ENCODE peak calls at places on chromosomes 4 and X, in eight cellular contexts. S is GM23248; K is foreskin fibroblast; T is stimulated activated CD4-positive, alpha-beta T cell treated with anti-CD3 and anti-CD28 coated beads, Interleukin-1b, Interleukin-23, amount 100 ng/mL, for 24 hours; C is central memory CD4-positive, alpha-beta T cell; L is Ammon's horn; Z is NT2/D1; W is ELF-1. P is an unnamed sample.

GRCh38 chr4:96092151-96092705 is 252.3 kb downstream of the PDHA2 start:
- DNase-seq in L (no peak), W (no peak), K (no peak), C (no peak), Z (no peak), S (no peak), T (no peak), P (no peak)

GRCh38 chr4:175298119-175298518 is 380.0 kb downstream of the ADAM29 start:
- DNase-seq in S (peak), C (no peak), W (no peak), K (peak), T (no peak), L (no peak), Z (no peak), P (no peak)

GRCh38 chrX:121102101-121102500 is 54.7 kb downstream of the GLUD2 start:
- DNase-seq in L (no peak), W (no peak), T (no peak), C (no peak), S (no peak), K (no peak), Z (no peak), P (no peak)

GRCh38 chr4:39044947-39045734 is 12.9 kb upstream of the TMEM156 start:
- DNase-seq in Z (no peak), K (no peak), C (peak), T (peak), W (peak), S (peak), L (no peak), P (no peak)

GRCh38 chr4:178556796-178557195 is 1114.6 kb upstream of the AGA start:
- DNase-seq in K (no peak), W (no peak), L (no peak), Z (no peak), S (no peak), C (no peak), T (no peak), P (no peak)

GRCh38 chr4:106775636-106776035 is 260.5 kb downstream of the DKK2 start:
- DNase-seq in T (no peak), Z (no peak), W (no peak), C (no peak), K (no peak), S (no peak), L (no peak), P (no peak)

GRCh38 chr4:92198711-92199110 is 105.1 kb upstream of the GRID2 start:
- DNase-seq in T (no peak), C (no peak), L (no peak), Z (no peak), W (no peak), K (peak), S (peak), P (no peak)

GRCh38 chr4:154416183-154416543 is 75.4 kb downstream of the DCHS2 start:
- DNase-seq in L (peak), Z (peak), C (no peak), S (peak), T (no peak), W (peak), K (peak), P (no peak)

GRCh38 chr4:80507507-80507906 is 172.0 kb downstream of the CFAP299 start:
- DNase-seq in W (no peak), L (no peak), C (no peak), Z (no peak), K (no peak), S (no peak), T (no peak), P (no peak)

GRCh38 chr4:52106701-52107100 is 55.6 kb downstream of the SPATA18 start:
- DNase-seq in T (no peak), K (peak), W (no peak), C (no peak), L (no peak), Z (no peak), S (peak), P (no peak)

GRCh38 chr4:37780444-37781133 is 45.9 kb upstream of the PGM2 start:
- DNase-seq in T (no peak), W (peak), L (peak), K (no peak), S (peak), C (peak), Z (no peak), P (no peak)

GRCh38 chr4:122873146-122873545 is 46.5 kb downstream of the FGF2 start:
- DNase-seq in Z (no peak), S (no peak), C (no peak), T (no peak), K (no peak), W (no peak), L (no peak), P (no peak)

GRCh38 chr4:3714642-3715001 is 51.6 kb upstream of the ADRA2C start:
- DNase-seq in T (no peak), W (no peak), K (no peak), S (no peak), C (no peak), Z (no peak), L (no peak), P (no peak)

GRCh38 chr4:16642897-16643296 is 255.5 kb downstream of the LDB2 start:
- DNase-seq in K (no peak), W (no peak), C (no peak), S (no peak), Z (no peak), T (no peak), L (peak), P (no peak)

GRCh38 chrX:15215366-15215765 is 54.5 kb downstream of the ASB9 start:
- DNase-seq in T (no peak), C (no peak), S (no peak), Z (no peak), W (no peak), L (no peak), K (no peak), P (no peak)

GRCh38 chr4:154602404-154603020 is 9.9 kb downstream of the FGG start:
- DNase-seq in Z (no peak), K (no peak), T (no peak), L (no peak), W (no peak), S (no peak), C (no peak), P (no peak)

GRCh38 chr4:7004331-7004730 is 38.8 kb upstream of the TADA2B start:
- DNase-seq in T (no peak), L (no peak), W (peak), Z (no peak), C (no peak), K (peak), S (no peak), P (no peak)

GRCh38 chr4:59729321-59729720 is 1470.8 kb upstream of the ADGRL3 start:
- DNase-seq in Z (no peak), K (no peak), W (no peak), C (no peak), S (no peak), L (no peak), T (no peak), P (no peak)

GRCh38 chr4:76803522-76803921 is 94.4 kb downstream of the SOWAHB start:
- DNase-seq in K (peak), L (no peak), S (peak), W (peak), T (no peak), C (no peak), Z (no peak), P (no peak)

GRCh38 chr4:172009461-172009860 is 196.3 kb downstream of the GALNTL6 start:
- DNase-seq in C (no peak), W (no peak), S (no peak), Z (no peak), K (no peak), T (no peak), L (no peak), P (no peak)

GRCh38 chr4:78764498-78764961 is 11.6 kb upstream of the BMP2K start:
- DNase-seq in W (no peak), K (peak), S (peak), Z (no peak), T (no peak), C (no peak), L (no peak), P (no peak)

P was measured in activated naive CD8-positive, alpha-beta T cell treated with anti-CD3 and anti-CD28 coated beads, Interleukin-2, amount 50 U/mL, for 16 hours.